ENCODE peak calls at places on chromosome 12, in six cellular contexts. F is GM12891; U is left ventricle myocardium inferior; N is activated T-helper 1 cell treated with Interleukin-2 at 50 U/mL for 16 hours; V is NCI-H345; Y is activated naive CD8-positive, alpha-beta T cell treated with anti-CD3 and anti-CD28 coated beads for 36 hours. H is an unnamed sample.

GRCh38 chr12:99386907-99387306 is 260.6 kb upstream of the GARIN6 start:
- DNase-seq in F (no peak), U (no peak), N (no peak), V (no peak), Y (no peak), H (no peak)

GRCh38 chr12:45130881-45131281 is 80.0 kb upstream of the DBX2 start:
- DNase-seq in F (peak), U (no peak), N (no peak), V (peak), Y (peak), H (no peak)

GRCh38 chr12:118052324-118053070 is 8.5 kb downstream of the WSB2 start:
- DNase-seq in F (no peak), U (peak), N (no peak), V (no peak), Y (no peak), H (peak)

GRCh38 chr12:89538902-89539301 is 13.1 kb upstream of the POC1B start:
- DNase-seq in F (no peak), U (no peak), N (no peak), V (no peak), Y (no peak), H (no peak)

GRCh38 chr12:124481257-124481750 is 86.1 kb downstream of the NCOR2 start:
- DNase-seq in F (no peak), U (peak), N (no peak), V (no peak), Y (no peak), H (peak)

GRCh38 chr12:110581951-110582285 is 1.2 kb downstream of the PPTC7 start:
- DNase-seq in F (no peak), U (no peak), N (no peak), V (no peak), Y (no peak), H (no peak)

GRCh38 chr12:29223936-29224921 is 75.2 kb downstream of the FAR2 start:
- DNase-seq in F (no peak), U (no peak), N (no peak), V (no peak), Y (no peak), H (no peak)

GRCh38 chr12:58425481-58426392 is 484.4 kb downstream of the ATP23 start:
- DNase-seq in F (no peak), U (no peak), N (no peak), V (peak), Y (no peak), H (peak)

GRCh38 chr12:122841544-122842321 is 6.5 kb downstream of the HIP1R start:
- DNase-seq in F (no peak), U (no peak), N (no peak), V (no peak), Y (no peak), H (no peak)

GRCh38 chr12:16163891-16164290 is 113.6 kb downstream of the SLC15A5 start:
- DNase-seq in F (no peak), U (no peak), N (no peak), V (no peak), Y (no peak), H (no peak)

GRCh38 chr12:89160716-89161123 is 191.6 kb downstream of the DUSP6 start:
- DNase-seq in F (no peak), U (peak), N (no peak), V (no peak), Y (no peak), H (peak)

GRCh38 chr12:46921048-46921753 is 95.4 kb upstream of the SLC38A4 start:
- DNase-seq in F (no peak), U (no peak), N (no peak), V (no peak), Y (no peak), H (no peak)

GRCh38 chr12:50174971-50175715 is 8.0 kb upstream of the CERS5 start:
- DNase-seq in F (no peak), U (no peak), N (no peak), V (peak), Y (no peak), H (no peak)

GRCh38 chr12:82527165-82527780 is 159.4 kb upstream of the TMTC2 start:
- DNase-seq in F (peak), U (no peak), N (no peak), V (peak), Y (peak), H (no peak)

GRCh38 chr12:3533703-3534386 is 42.8 kb downstream of the PRMT8 start:
- DNase-seq in F (no peak), U (peak), N (no peak), V (peak), Y (no peak), H (no peak)

GRCh38 chr12:32395031-32395430 is 4.3 kb upstream of the FGD4 start:
- DNase-seq in F (no peak), U (no peak), N (no peak), V (no peak), Y (no peak), H (no peak)

GRCh38 chr12:98725481-98726247 is 80.6 kb downstream of the APAF1 start:
- DNase-seq in F (peak), U (no peak), N (no peak), V (peak), Y (peak), H (no peak)

GRCh38 chr12:112149596-112149995 is 24.2 kb downstream of the TRAFD1 start:
- DNase-seq in F (no peak), U (no peak), N (no peak), V (no peak), Y (no peak), H (no peak)

GRCh38 chr12:4032906-4033628 is 159.9 kb upstream of the PARP11 start:
- DNase-seq in F (no peak), U (no peak), N (no peak), V (no peak), Y (no peak), H (no peak)

GRCh38 chr12:85007836-85008235 is 28.2 kb downstream of the TSPAN19 start:
- DNase-seq in F (no peak), U (no peak), N (no peak), V (no peak), Y (no peak), H (no peak)

GRCh38 chr12:62934799-62935674 is at the start of gene PPM1H:
- DNase-seq in F (peak), U (peak), N (no peak), V (peak), Y (peak), H (peak)

GRCh38 chr12:62537544-62537943 is 70.9 kb downstream of the MON2 start:
- DNase-seq in F (no peak), U (no peak), N (no peak), V (no peak), Y (no peak), H (no peak)

GRCh38 chr12:62123721-62124203 is 136.4 kb upstream of the USP15 start:
- DNase-seq in F (no peak), U (no peak), N (no peak), V (peak), Y (peak), H (no peak)

GRCh38 chr12:53172352-53172751 is 8.2 kb upstream of the ZNF740 start:
- DNase-seq in F (no peak), U (no peak), N (no peak), V (no peak), Y (no peak), H (no peak)

GRCh38 chr12:104172564-104172935 is 34.5 kb upstream of the NFYB start:
- DNase-seq in F (no peak), U (no peak), N (no peak), V (no peak), Y (no peak), H (no peak)

GRCh38 chr12:29769162-29769820 is 14.5 kb downstream of the TMTC1 start:
- DNase-seq in F (no peak), U (no peak), N (no peak), V (no peak), Y (no peak), H (no peak)

GRCh38 chr12:104056419-104056972 is 6.5 kb upstream of the GLT8D2 start:
- DNase-seq in F (no peak), U (no peak), N (no peak), V (no peak), Y (no peak), H (no peak)

GRCh38 chr12:89960011-89960507 is 251.4 kb upstream of the ATP2B1 start:
- DNase-seq in F (no peak), U (no peak), N (no peak), V (no peak), Y (peak), H (no peak)

GRCh38 chr12:30447061-30447750 is 248.5 kb downstream of the IPO8 start:
- DNase-seq in F (no peak), U (no peak), N (no peak), V (no peak), Y (no peak), H (no peak)

GRCh38 chr12:96981053-96981452 is 74.0 kb downstream of the NEDD1 start:
- DNase-seq in F (no peak), U (no peak), N (no peak), V (no peak), Y (no peak), H (no peak)

GRCh38 chr12:45849289-45849688 is 119.8 kb downstream of the ARID2 start:
- DNase-seq in F (no peak), U (no peak), N (no peak), V (no peak), Y (no peak), H (no peak)

GRCh38 chr12:66438601-66439000 is 136.3 kb downstream of the HELB start:
- DNase-seq in F (no peak), U (no peak), N (no peak), V (no peak), Y (no peak), H (no peak)

GRCh38 chr12:26719852-26720251 is 113.1 kb downstream of the ITPR2 start:
- DNase-seq in F (no peak), U (no peak), N (no peak), V (no peak), Y (no peak), H (no peak)

GRCh38 chr12:89051065-89051677 is 301.1 kb downstream of the DUSP6 start:
- DNase-seq in F (peak), U (no peak), N (no peak), V (peak), Y (no peak), H (no peak)

GRCh38 chr12:70043490-70044138 is 199.6 kb upstream of the CNOT2 start:
- DNase-seq in F (no peak), U (no peak), N (no peak), V (no peak), Y (no peak), H (no peak)

GRCh38 chr12:120238224-120238616 is 27.3 kb downstream of the PXN start:
- DNase-seq in F (no peak), U (no peak), N (no peak), V (no peak), Y (no peak), H (no peak)